ENCODE peak calls at places on chromosomes 11 and 22, in ten cellular contexts. One of them, this sample, is unnamed.

GRCh38 chr22:16783930-16784354 is 41.3 kb downstream of the XKR3 start:
- DNase-seq in memory B cell: no peak
- DNase-seq in T-helper 17 cell: no peak
- DNase-seq in HuH-7.5: no peak
- DNase-seq in tibial artery: no peak
- DNase-seq in nucleus accumbens: no peak
- DNase-seq in activated T-helper 1 cell treated with anti-CD3 and anti-CD28 coated beads, Interleukin-12 subunit alpha, Interleukin-12 subunit beta, Interleukin-2, Interleukin-4 antibody, amounts not matched to agents 30 ng/mL and 10 ng/mL and 1 ng/mL, durations not matched to agents 14 hours and 24 hours and 36 hours: no peak
- DNase-seq in stimulated activated CD4-positive, alpha-beta T cell treated with anti-CD3 and anti-CD28 coated beads, TNF-alpha, amount 100 ng/mL, for 4 hours: no peak
- DNase-seq in kidney: no peak
- DNase-seq in brain microvascular endothelial cell: no peak
- DNase-seq in this sample: no peak

GRCh38 chr11:87428266-87428665 is 390.5 kb downstream of the TMEM135 start:
- DNase-seq in memory B cell: no peak
- DNase-seq in T-helper 17 cell: no peak
- DNase-seq in HuH-7.5: no peak
- DNase-seq in tibial artery: no peak
- DNase-seq in nucleus accumbens: no peak
- DNase-seq in activated T-helper 1 cell treated with anti-CD3 and anti-CD28 coated beads, Interleukin-12 subunit alpha, Interleukin-12 subunit beta, Interleukin-2, Interleukin-4 antibody, amounts not matched to agents 30 ng/mL and 10 ng/mL and 1 ng/mL, durations not matched to agents 14 hours and 24 hours and 36 hours: no peak
- DNase-seq in stimulated activated CD4-positive, alpha-beta T cell treated with anti-CD3 and anti-CD28 coated beads, TNF-alpha, amount 100 ng/mL, for 4 hours: no peak
- DNase-seq in kidney: no peak
- DNase-seq in brain microvascular endothelial cell: peak
- DNase-seq in this sample: no peak

GRCh38 chr11:77191823-77192495 is 63.9 kb downstream of the MYO7A start:
- DNase-seq in memory B cell: peak
- DNase-seq in T-helper 17 cell: no peak
- DNase-seq in HuH-7.5: peak
- DNase-seq in tibial artery: no peak
- DNase-seq in nucleus accumbens: peak
- DNase-seq in activated T-helper 1 cell treated with anti-CD3 and anti-CD28 coated beads, Interleukin-12 subunit alpha, Interleukin-12 subunit beta, Interleukin-2, Interleukin-4 antibody, amounts not matched to agents 30 ng/mL and 10 ng/mL and 1 ng/mL, durations not matched to agents 14 hours and 24 hours and 36 hours: peak
- DNase-seq in stimulated activated CD4-positive, alpha-beta T cell treated with anti-CD3 and anti-CD28 coated beads, TNF-alpha, amount 100 ng/mL, for 4 hours: peak
- DNase-seq in kidney: peak
- DNase-seq in brain microvascular endothelial cell: peak
- DNase-seq in this sample: no peak

GRCh38 chr22:17213976-17214375 is 5.3 kb downstream of the ADA2 start:
- DNase-seq in memory B cell: no peak
- DNase-seq in T-helper 17 cell: no peak
- DNase-seq in HuH-7.5: peak
- DNase-seq in tibial artery: peak
- DNase-seq in nucleus accumbens: peak
- DNase-seq in activated T-helper 1 cell treated with anti-CD3 and anti-CD28 coated beads, Interleukin-12 subunit alpha, Interleukin-12 subunit beta, Interleukin-2, Interleukin-4 antibody, amounts not matched to agents 30 ng/mL and 10 ng/mL and 1 ng/mL, durations not matched to agents 14 hours and 24 hours and 36 hours: peak
- DNase-seq in stimulated activated CD4-positive, alpha-beta T cell treated with anti-CD3 and anti-CD28 coated beads, TNF-alpha, amount 100 ng/mL, for 4 hours: peak
- DNase-seq in kidney: peak
- DNase-seq in brain microvascular endothelial cell: peak
- DNase-seq in this sample: no peak

GRCh38 chr11:65141896-65142494 is 7.7 kb upstream of the SYVN1 start:
- DNase-seq in memory B cell: no peak
- DNase-seq in T-helper 17 cell: no peak
- DNase-seq in HuH-7.5: no peak
- DNase-seq in tibial artery: no peak
- DNase-seq in nucleus accumbens: no peak
- DNase-seq in activated T-helper 1 cell treated with anti-CD3 and anti-CD28 coated beads, Interleukin-12 subunit alpha, Interleukin-12 subunit beta, Interleukin-2, Interleukin-4 antibody, amounts not matched to agents 30 ng/mL and 10 ng/mL and 1 ng/mL, durations not matched to agents 14 hours and 24 hours and 36 hours: no peak
- DNase-seq in stimulated activated CD4-positive, alpha-beta T cell treated with anti-CD3 and anti-CD28 coated beads, TNF-alpha, amount 100 ng/mL, for 4 hours: no peak
- DNase-seq in kidney: no peak
- DNase-seq in brain microvascular endothelial cell: no peak
- DNase-seq in this sample: no peak

GRCh38 chr22:19169002-19169946 is 9.3 kb downstream of the SLC25A1 start:
- DNase-seq in memory B cell: no peak
- DNase-seq in T-helper 17 cell: no peak
- DNase-seq in HuH-7.5: no peak
- DNase-seq in tibial artery: no peak
- DNase-seq in nucleus accumbens: no peak
- DNase-seq in activated T-helper 1 cell treated with anti-CD3 and anti-CD28 coated beads, Interleukin-12 subunit alpha, Interleukin-12 subunit beta, Interleukin-2, Interleukin-4 antibody, amounts not matched to agents 30 ng/mL and 10 ng/mL and 1 ng/mL, durations not matched to agents 14 hours and 24 hours and 36 hours: no peak
- DNase-seq in stimulated activated CD4-positive, alpha-beta T cell treated with anti-CD3 and anti-CD28 coated beads, TNF-alpha, amount 100 ng/mL, for 4 hours: no peak
- DNase-seq in kidney: no peak
- DNase-seq in brain microvascular endothelial cell: no peak
- DNase-seq in this sample: no peak

GRCh38 chr11:31790649-31791048 is 20.5 kb downstream of the PAX6 start:
- DNase-seq in memory B cell: no peak
- DNase-seq in T-helper 17 cell: no peak
- DNase-seq in HuH-7.5: no peak
- DNase-seq in tibial artery: no peak
- DNase-seq in nucleus accumbens: no peak
- DNase-seq in activated T-helper 1 cell treated with anti-CD3 and anti-CD28 coated beads, Interleukin-12 subunit alpha, Interleukin-12 subunit beta, Interleukin-2, Interleukin-4 antibody, amounts not matched to agents 30 ng/mL and 10 ng/mL and 1 ng/mL, durations not matched to agents 14 hours and 24 hours and 36 hours: no peak
- DNase-seq in stimulated activated CD4-positive, alpha-beta T cell treated with anti-CD3 and anti-CD28 coated beads, TNF-alpha, amount 100 ng/mL, for 4 hours: no peak
- DNase-seq in kidney: no peak
- DNase-seq in brain microvascular endothelial cell: no peak
- DNase-seq in this sample: no peak

GRCh38 chr11:37557990-37558389 is 960.0 kb upstream of the RAG2 start:
- DNase-seq in memory B cell: no peak
- DNase-seq in T-helper 17 cell: no peak
- DNase-seq in HuH-7.5: no peak
- DNase-seq in tibial artery: no peak
- DNase-seq in nucleus accumbens: no peak
- DNase-seq in activated T-helper 1 cell treated with anti-CD3 and anti-CD28 coated beads, Interleukin-12 subunit alpha, Interleukin-12 subunit beta, Interleukin-2, Interleukin-4 antibody, amounts not matched to agents 30 ng/mL and 10 ng/mL and 1 ng/mL, durations not matched to agents 14 hours and 24 hours and 36 hours: no peak
- DNase-seq in stimulated activated CD4-positive, alpha-beta T cell treated with anti-CD3 and anti-CD28 coated beads, TNF-alpha, amount 100 ng/mL, for 4 hours: no peak
- DNase-seq in kidney: no peak
- DNase-seq in brain microvascular endothelial cell: no peak
- DNase-seq in this sample: no peak

GRCh38 chr11:116461789-116462188 is 311.0 kb downstream of the BUD13 start:
- DNase-seq in memory B cell: no peak
- DNase-seq in T-helper 17 cell: no peak
- DNase-seq in HuH-7.5: no peak
- DNase-seq in tibial artery: no peak
- DNase-seq in nucleus accumbens: peak
- DNase-seq in activated T-helper 1 cell treated with anti-CD3 and anti-CD28 coated beads, Interleukin-12 subunit alpha, Interleukin-12 subunit beta, Interleukin-2, Interleukin-4 antibody, amounts not matched to agents 30 ng/mL and 10 ng/mL and 1 ng/mL, durations not matched to agents 14 hours and 24 hours and 36 hours: no peak
- DNase-seq in stimulated activated CD4-positive, alpha-beta T cell treated with anti-CD3 and anti-CD28 coated beads, TNF-alpha, amount 100 ng/mL, for 4 hours: no peak
- DNase-seq in kidney: no peak
- DNase-seq in brain microvascular endothelial cell: no peak
- DNase-seq in this sample: no peak

GRCh38 chr11:279966-280761 is 2.0 kb downstream of the NLRP6 start:
- DNase-seq in memory B cell: no peak
- DNase-seq in T-helper 17 cell: no peak
- DNase-seq in HuH-7.5: no peak
- DNase-seq in tibial artery: no peak
- DNase-seq in nucleus accumbens: no peak
- DNase-seq in activated T-helper 1 cell treated with anti-CD3 and anti-CD28 coated beads, Interleukin-12 subunit alpha, Interleukin-12 subunit beta, Interleukin-2, Interleukin-4 antibody, amounts not matched to agents 30 ng/mL and 10 ng/mL and 1 ng/mL, durations not matched to agents 14 hours and 24 hours and 36 hours: no peak
- DNase-seq in stimulated activated CD4-positive, alpha-beta T cell treated with anti-CD3 and anti-CD28 coated beads, TNF-alpha, amount 100 ng/mL, for 4 hours: no peak
- DNase-seq in kidney: peak
- DNase-seq in brain microvascular endothelial cell: no peak
- DNase-seq in this sample: no peak

GRCh38 chr11:69361048-69361447 is 67.1 kb downstream of the MYEOV start:
- DNase-seq in memory B cell: no peak
- DNase-seq in T-helper 17 cell: no peak
- DNase-seq in HuH-7.5: no peak
- DNase-seq in tibial artery: no peak
- DNase-seq in nucleus accumbens: no peak
- DNase-seq in activated T-helper 1 cell treated with anti-CD3 and anti-CD28 coated beads, Interleukin-12 subunit alpha, Interleukin-12 subunit beta, Interleukin-2, Interleukin-4 antibody, amounts not matched to agents 30 ng/mL and 10 ng/mL and 1 ng/mL, durations not matched to agents 14 hours and 24 hours and 36 hours: no peak
- DNase-seq in stimulated activated CD4-positive, alpha-beta T cell treated with anti-CD3 and anti-CD28 coated beads, TNF-alpha, amount 100 ng/mL, for 4 hours: no peak
- DNase-seq in kidney: no peak
- DNase-seq in brain microvascular endothelial cell: no peak
- DNase-seq in this sample: no peak

GRCh38 chr11:11588890-11589289 is 32.9 kb downstream of the GALNT18 start:
- DNase-seq in memory B cell: no peak
- DNase-seq in T-helper 17 cell: no peak
- DNase-seq in HuH-7.5: no peak
- DNase-seq in tibial artery: no peak
- DNase-seq in nucleus accumbens: no peak
- DNase-seq in activated T-helper 1 cell treated with anti-CD3 and anti-CD28 coated beads, Interleukin-12 subunit alpha, Interleukin-12 subunit beta, Interleukin-2, Interleukin-4 antibody, amounts not matched to agents 30 ng/mL and 10 ng/mL and 1 ng/mL, durations not matched to agents 14 hours and 24 hours and 36 hours: no peak
- DNase-seq in stimulated activated CD4-positive, alpha-beta T cell treated with anti-CD3 and anti-CD28 coated beads, TNF-alpha, amount 100 ng/mL, for 4 hours: no peak
- DNase-seq in kidney: no peak
- DNase-seq in brain microvascular endothelial cell: no peak
- DNase-seq in this sample: no peak

GRCh38 chr22:45296628-45297297 is 12.0 kb downstream of the UPK3A start:
- DNase-seq in memory B cell: peak
- DNase-seq in T-helper 17 cell: no peak
- DNase-seq in HuH-7.5: no peak
- DNase-seq in tibial artery: no peak
- DNase-seq in nucleus accumbens: no peak
- DNase-seq in activated T-helper 1 cell treated with anti-CD3 and anti-CD28 coated beads, Interleukin-12 subunit alpha, Interleukin-12 subunit beta, Interleukin-2, Interleukin-4 antibody, amounts not matched to agents 30 ng/mL and 10 ng/mL and 1 ng/mL, durations not matched to agents 14 hours and 24 hours and 36 hours: peak
- DNase-seq in stimulated activated CD4-positive, alpha-beta T cell treated with anti-CD3 and anti-CD28 coated beads, TNF-alpha, amount 100 ng/mL, for 4 hours: no peak
- DNase-seq in kidney: no peak
- DNase-seq in brain microvascular endothelial cell: no peak
- DNase-seq in this sample: no peak

GRCh38 chr11:131514062-131514461 is 143.6 kb downstream of the NTM start:
- DNase-seq in memory B cell: no peak
- DNase-seq in T-helper 17 cell: no peak
- DNase-seq in HuH-7.5: no peak
- DNase-seq in tibial artery: no peak
- DNase-seq in nucleus accumbens: no peak
- DNase-seq in activated T-helper 1 cell treated with anti-CD3 and anti-CD28 coated beads, Interleukin-12 subunit alpha, Interleukin-12 subunit beta, Interleukin-2, Interleukin-4 antibody, amounts not matched to agents 30 ng/mL and 10 ng/mL and 1 ng/mL, durations not matched to agents 14 hours and 24 hours and 36 hours: no peak
- DNase-seq in stimulated activated CD4-positive, alpha-beta T cell treated with anti-CD3 and anti-CD28 coated beads, TNF-alpha, amount 100 ng/mL, for 4 hours: no peak
- DNase-seq in kidney: no peak
- DNase-seq in brain microvascular endothelial cell: no peak
- DNase-seq in this sample: no peak

GRCh38 chr11:6219359-6219758 is 14.0 kb downstream of the C11orf42 start:
- DNase-seq in memory B cell: no peak
- DNase-seq in T-helper 17 cell: no peak
- DNase-seq in HuH-7.5: no peak
- DNase-seq in tibial artery: peak
- DNase-seq in nucleus accumbens: no peak
- DNase-seq in activated T-helper 1 cell treated with anti-CD3 and anti-CD28 coated beads, Interleukin-12 subunit alpha, Interleukin-12 subunit beta, Interleukin-2, Interleukin-4 antibody, amounts not matched to agents 30 ng/mL and 10 ng/mL and 1 ng/mL, durations not matched to agents 14 hours and 24 hours and 36 hours: no peak
- DNase-seq in stimulated activated CD4-positive, alpha-beta T cell treated with anti-CD3 and anti-CD28 coated beads, TNF-alpha, amount 100 ng/mL, for 4 hours: no peak
- DNase-seq in kidney: no peak
- DNase-seq in brain microvascular endothelial cell: peak
- DNase-seq in this sample: no peak

GRCh38 chr11:123033895-123034294 is 28.0 kb downstream of the HSPA8 start:
- DNase-seq in memory B cell: no peak
- DNase-seq in T-helper 17 cell: no peak
- DNase-seq in HuH-7.5: no peak
- DNase-seq in tibial artery: no peak
- DNase-seq in nucleus accumbens: no peak
- DNase-seq in activated T-helper 1 cell treated with anti-CD3 and anti-CD28 coated beads, Interleukin-12 subunit alpha, Interleukin-12 subunit beta, Interleukin-2, Interleukin-4 antibody, amounts not matched to agents 30 ng/mL and 10 ng/mL and 1 ng/mL, durations not matched to agents 14 hours and 24 hours and 36 hours: no peak
- DNase-seq in stimulated activated CD4-positive, alpha-beta T cell treated with anti-CD3 and anti-CD28 coated beads, TNF-alpha, amount 100 ng/mL, for 4 hours: no peak
- DNase-seq in kidney: no peak
- DNase-seq in brain microvascular endothelial cell: no peak
- DNase-seq in this sample: no peak

GRCh38 chr11:80083561-80083960 is 642.7 kb upstream of the TENM4 start:
- DNase-seq in memory B cell: no peak
- DNase-seq in T-helper 17 cell: no peak
- DNase-seq in HuH-7.5: no peak
- DNase-seq in tibial artery: no peak
- DNase-seq in nucleus accumbens: no peak
- DNase-seq in activated T-helper 1 cell treated with anti-CD3 and anti-CD28 coated beads, Interleukin-12 subunit alpha, Interleukin-12 subunit beta, Interleukin-2, Interleukin-4 antibody, amounts not matched to agents 30 ng/mL and 10 ng/mL and 1 ng/mL, durations not matched to agents 14 hours and 24 hours and 36 hours: no peak
- DNase-seq in stimulated activated CD4-positive, alpha-beta T cell treated with anti-CD3 and anti-CD28 coated beads, TNF-alpha, amount 100 ng/mL, for 4 hours: no peak
- DNase-seq in kidney: no peak
- DNase-seq in brain microvascular endothelial cell: no peak
- DNase-seq in this sample: no peak

GRCh38 chr22:49616356-49617231 is 211.1 kb downstream of the BRD1 start:
- DNase-seq in memory B cell: no peak
- DNase-seq in T-helper 17 cell: peak
- DNase-seq in HuH-7.5: no peak
- DNase-seq in tibial artery: peak
- DNase-seq in nucleus accumbens: no peak
- DNase-seq in activated T-helper 1 cell treated with anti-CD3 and anti-CD28 coated beads, Interleukin-12 subunit alpha, Interleukin-12 subunit beta, Interleukin-2, Interleukin-4 antibody, amounts not matched to agents 30 ng/mL and 10 ng/mL and 1 ng/mL, durations not matched to agents 14 hours and 24 hours and 36 hours: no peak
- DNase-seq in stimulated activated CD4-positive, alpha-beta T cell treated with anti-CD3 and anti-CD28 coated beads, TNF-alpha, amount 100 ng/mL, for 4 hours: no peak
- DNase-seq in kidney: peak
- DNase-seq in brain microvascular endothelial cell: no peak
- DNase-seq in this sample: no peak

GRCh38 chr11:27294654-27295053 is 68.4 kb downstream of the CCDC34 start:
- DNase-seq in memory B cell: no peak
- DNase-seq in T-helper 17 cell: no peak
- DNase-seq in HuH-7.5: no peak
- DNase-seq in tibial artery: no peak
- DNase-seq in nucleus accumbens: no peak
- DNase-seq in activated T-helper 1 cell treated with anti-CD3 and anti-CD28 coated beads, Interleukin-12 subunit alpha, Interleukin-12 subunit beta, Interleukin-2, Interleukin-4 antibody, amounts not matched to agents 30 ng/mL and 10 ng/mL and 1 ng/mL, durations not matched to agents 14 hours and 24 hours and 36 hours: no peak
- DNase-seq in stimulated activated CD4-positive, alpha-beta T cell treated with anti-CD3 and anti-CD28 coated beads, TNF-alpha, amount 100 ng/mL, for 4 hours: no peak
- DNase-seq in kidney: no peak
- DNase-seq in brain microvascular endothelial cell: no peak
- DNase-seq in this sample: no peak

GRCh38 chr11:121895919-121896318 is 220.1 kb downstream of the BLID start:
- DNase-seq in memory B cell: no peak
- DNase-seq in T-helper 17 cell: no peak
- DNase-seq in HuH-7.5: no peak
- DNase-seq in tibial artery: no peak
- DNase-seq in nucleus accumbens: no peak
- DNase-seq in activated T-helper 1 cell treated with anti-CD3 and anti-CD28 coated beads, Interleukin-12 subunit alpha, Interleukin-12 subunit beta, Interleukin-2, Interleukin-4 antibody, amounts not matched to agents 30 ng/mL and 10 ng/mL and 1 ng/mL, durations not matched to agents 14 hours and 24 hours and 36 hours: no peak
- DNase-seq in stimulated activated CD4-positive, alpha-beta T cell treated with anti-CD3 and anti-CD28 coated beads, TNF-alpha, amount 100 ng/mL, for 4 hours: no peak
- DNase-seq in kidney: no peak
- DNase-seq in brain microvascular endothelial cell: no peak
- DNase-seq in this sample: no peak

GRCh38 chr11:71212871-71213559 is 39.4 kb downstream of the SHANK2 start:
- DNase-seq in memory B cell: no peak
- DNase-seq in T-helper 17 cell: no peak
- DNase-seq in HuH-7.5: no peak
- DNase-seq in tibial artery: no peak
- DNase-seq in nucleus accumbens: peak
- DNase-seq in activated T-helper 1 cell treated with anti-CD3 and anti-CD28 coated beads, Interleukin-12 subunit alpha, Interleukin-12 subunit beta, Interleukin-2, Interleukin-4 antibody, amounts not matched to agents 30 ng/mL and 10 ng/mL and 1 ng/mL, durations not matched to agents 14 hours and 24 hours and 36 hours: no peak
- DNase-seq in stimulated activated CD4-positive, alpha-beta T cell treated with anti-CD3 and anti-CD28 coated beads, TNF-alpha, amount 100 ng/mL, for 4 hours: no peak
- DNase-seq in kidney: no peak
- DNase-seq in brain microvascular endothelial cell: no peak
- DNase-seq in this sample: no peak

GRCh38 chr11:43788394-43788793 is 92.2 kb upstream of the ALKBH3 start:
- DNase-seq in memory B cell: peak
- DNase-seq in T-helper 17 cell: no peak
- DNase-seq in HuH-7.5: no peak
- DNase-seq in tibial artery: peak
- DNase-seq in nucleus accumbens: no peak
- DNase-seq in activated T-helper 1 cell treated with anti-CD3 and anti-CD28 coated beads, Interleukin-12 subunit alpha, Interleukin-12 subunit beta, Interleukin-2, Interleukin-4 antibody, amounts not matched to agents 30 ng/mL and 10 ng/mL and 1 ng/mL, durations not matched to agents 14 hours and 24 hours and 36 hours: no peak
- DNase-seq in stimulated activated CD4-positive, alpha-beta T cell treated with anti-CD3 and anti-CD28 coated beads, TNF-alpha, amount 100 ng/mL, for 4 hours: no peak
- DNase-seq in kidney: no peak
- DNase-seq in brain microvascular endothelial cell: no peak
- DNase-seq in this sample: no peak

This sample was measured in C1 segment of cervical spinal cord.